ENCODE peak calls at places on chromosomes 4 and X, in ten cellular contexts. R is glutamatergic neuron; L is right lobe of liver; Z is NCI-H1105 treated with DMSO at 0.1 percent for 48 hours; P is endothelial cell; T is activated CD4-positive, alpha-beta T cell treated with anti-CD3 and anti-CD28 coated beads for 24 hours; K is T follicular helper cell; Q is caudate nucleus; H is fibroblast of lung; W is suprapubic skin. O is an unnamed sample.

GRCh38 chr4:86991998-86992397 is 57.2 kb downstream of the AFF1 start:
- DNase-seq in R (no peak), L (no peak), Z (no peak), P (no peak), T (no peak), K (no peak), Q (no peak), H (no peak), W (no peak), O (no peak)

GRCh38 chr4:4424499-4425115 is 37.7 kb downstream of the NSG1 start:
- DNase-seq in R (no peak), L (no peak), Z (no peak), P (no peak), T (no peak), K (no peak), Q (no peak), H (no peak), W (no peak), O (no peak)

GRCh38 chrX:121308276-121308805 is 260.9 kb downstream of the GLUD2 start:
- DNase-seq in R (peak), L (no peak), Z (peak), P (peak), T (peak), K (no peak), Q (peak), H (peak), W (no peak), O (peak)

GRCh38 chr4:113636438-113636818 is 125.1 kb downstream of the CAMK2D start:
- DNase-seq in R (no peak), L (no peak), Z (no peak), P (no peak), T (no peak), K (no peak), Q (no peak), H (no peak), W (no peak), O (no peak)

GRCh38 chrX:75211976-75212375 is 55.9 kb upstream of the ABCB7 start:
- DNase-seq in R (no peak), L (no peak), Z (no peak), P (no peak), T (no peak), K (no peak), Q (no peak), H (no peak), W (no peak), O (no peak)

GRCh38 chr4:118396881-118397666 is 44.3 kb upstream of the PRSS12 start:
- DNase-seq in R (no peak), L (no peak), Z (peak), P (no peak), T (no peak), K (no peak), Q (no peak), H (no peak), W (no peak), O (no peak)

GRCh38 chrX:49079489-49080428 is at the start of gene WDR45:
- DNase-seq in R (peak), L (peak), Z (peak), P (peak), T (peak), K (peak), Q (peak), H (peak), W (peak), O (peak)

GRCh38 chr4:185700635-185701034 is 111.4 kb downstream of the SORBS2 start:
- DNase-seq in R (no peak), L (no peak), Z (no peak), P (no peak), T (no peak), K (no peak), Q (no peak), H (no peak), W (no peak), O (no peak)

GRCh38 chr4:151563194-151563593 is 154.2 kb downstream of the FHIP1A start:
- DNase-seq in R (no peak), L (no peak), Z (peak), P (no peak), T (no peak), K (no peak), Q (no peak), H (peak), W (no peak), O (no peak)

GRCh38 chr4:187478292-187479205 is 517.0 kb upstream of the ZFP42 start:
- DNase-seq in R (no peak), L (no peak), Z (no peak), P (no peak), T (no peak), K (no peak), Q (no peak), H (peak), W (no peak), O (peak)

GRCh38 chrX:134718329-134719317 is 60.4 kb upstream of the PLAC1 start:
- DNase-seq in R (no peak), L (no peak), Z (no peak), P (no peak), T (no peak), K (no peak), Q (no peak), H (peak), W (no peak), O (peak)

GRCh38 chrX:141642979-141643378 is 53.5 kb downstream of the SPANXA2 start:
- DNase-seq in R (no peak), L (no peak), Z (peak), P (no peak), T (no peak), K (no peak), Q (no peak), H (peak), W (no peak), O (no peak)

O was measured in mucosa of descending colon.